ENCODE peak calls at places on chromosomes 7 and 10, in ten cellular contexts. V, I, C, J, H, K, L, A, S and O are unnamed samples.

GRCh38 chr7:1576521-1577253 is 6.9 kb upstream of the PSMG3 start:
- DNase-seq in V (no peak), I (no peak), C (no peak), J (peak; percentile 34), H (no peak), K (no peak), L (no peak), A (peak; percentile 10), S (no peak), O (no peak)

GRCh38 chr7:142030846-142031245 is 35.2 kb downstream of the MGAM start:
- DNase-seq in V (no peak), I (no peak), C (no peak), J (no peak), H (no peak), K (no peak), L (no peak), A (no peak), S (no peak), O (no peak)

GRCh38 chr7:103065666-103066065 is 8.9 kb downstream of the FBXL13 start:
- DNase-seq in V (no peak), I (peak; percentile 19), C (peak; percentile 40), J (no peak), H (peak; percentile 35), K (peak; percentile 29), L (peak; percentile 32), A (peak; percentile 51), S (peak; percentile 58), O (peak; percentile 30)

GRCh38 chr10:98848361-98848760 is 387.3 kb downstream of the HPSE2 start:
- DNase-seq in V (no peak), I (no peak), C (no peak), J (no peak), H (no peak), K (no peak), L (no peak), A (no peak), S (no peak), O (no peak)

GRCh38 chr10:107118866-107119265 is 45.6 kb downstream of the SORCS1 start:
- DNase-seq in V (no peak), I (no peak), C (no peak), J (no peak), H (no peak), K (no peak), L (no peak), A (no peak), S (no peak), O (no peak)

GRCh38 chr7:18445483-18445882 is 50.1 kb upstream of the HDAC9 start:
- DNase-seq in V (no peak), I (no peak), C (no peak), J (no peak), H (no peak), K (no peak), L (no peak), A (no peak), S (no peak), O (no peak)

GRCh38 chr7:136998495-136998894 is 130.0 kb downstream of the CHRM2 start:
- DNase-seq in V (no peak), I (no peak), C (no peak), J (no peak), H (no peak), K (no peak), L (no peak), A (no peak), S (no peak), O (no peak)

GRCh38 chr7:14286036-14286435 is 296.6 kb upstream of the ETV1 start:
- DNase-seq in V (no peak), I (no peak), C (no peak), J (no peak), H (no peak), K (no peak), L (no peak), A (no peak), S (no peak), O (no peak)

GRCh38 chr7:134420509-134421125 is 38.3 kb downstream of the AKR1B1 start:
- DNase-seq in V (peak; percentile 36), I (no peak), C (peak; percentile 78), J (no peak), H (no peak), K (no peak), L (peak; percentile 48), A (no peak), S (no peak), O (no peak)

GRCh38 chr10:88080213-88080612 is 216.8 kb downstream of the PTEN start:
- DNase-seq in V (no peak), I (no peak), C (no peak), J (no peak), H (no peak), K (no peak), L (peak; percentile 54), A (no peak), S (no peak), O (no peak)

GRCh38 chr10:128982179-128982915 is 484.7 kb upstream of the MGMT start:
- DNase-seq in V (no peak), I (no peak), C (no peak), J (no peak), H (no peak), K (no peak), L (no peak), A (no peak), S (no peak), O (no peak)

GRCh38 chr7:158735935-158736334 is 31.3 kb upstream of the NCAPG2 start:
- DNase-seq in V (no peak), I (no peak), C (no peak), J (no peak), H (no peak), K (no peak), L (no peak), A (no peak), S (no peak), O (no peak)

GRCh38 chr7:146090023-146090645 is 26.5 kb upstream of the CNTNAP2 start:
- DNase-seq in V (no peak), I (peak; percentile 31), C (peak; percentile 26), J (no peak), H (no peak), K (no peak), L (peak; percentile 34), A (no peak), S (no peak), O (no peak)

GRCh38 chr7:94565247-94565894 is 55.8 kb downstream of the CASD1 start:
- DNase-seq in V (no peak), I (no peak), C (no peak), J (no peak), H (no peak), K (no peak), L (no peak), A (no peak), S (no peak), O (no peak)

GRCh38 chr7:34067406-34067805 is 162.1 kb downstream of the BMPER start:
- DNase-seq in V (no peak), I (no peak), C (no peak), J (no peak), H (no peak), K (no peak), L (no peak), A (no peak), S (no peak), O (no peak)

GRCh38 chr7:31052504-31052840 is 364 bp downstream of the ADCYAP1R1 start:
- DNase-seq in V (no peak), I (no peak), C (no peak), J (no peak), H (no peak), K (no peak), L (no peak), A (no peak), S (no peak), O (no peak)

GRCh38 chr7:157577796-157578339 is 241.1 kb downstream of the DNAJB6 start:
- DNase-seq in V (no peak), I (no peak), C (no peak), J (no peak), H (no peak), K (no peak), L (no peak), A (no peak), S (no peak), O (no peak)

GRCh38 chr10:80046629-80047441 is 31.6 kb upstream of the TMEM254 start:
- DNase-seq in V (peak; percentile 23), I (peak; percentile 64), C (peak; percentile 81), J (peak; percentile 86), H (peak; percentile 63), K (peak; percentile 51), L (peak; percentile 68), A (peak; percentile 85), S (peak; percentile 84), O (peak; percentile 76)

GRCh38 chr10:43049081-43049551 is 27.8 kb upstream of the RET start:
- DNase-seq in V (no peak), I (no peak), C (no peak), J (no peak), H (no peak), K (no peak), L (no peak), A (no peak), S (peak; percentile 25), O (no peak)

GRCh38 chr7:44310221-44310848 is 15.1 kb downstream of the CAMK2B start:
- DNase-seq in V (no peak), I (no peak), C (no peak), J (no peak), H (no peak), K (no peak), L (no peak), A (peak; percentile 24), S (no peak), O (no peak)

GRCh38 chr7:106031271-106032029 is 68.4 kb downstream of the CDHR3 start:
- DNase-seq in V (no peak), I (no peak), C (peak; percentile 50), J (no peak), H (no peak), K (no peak), L (no peak), A (peak; percentile 30), S (no peak), O (no peak)

GRCh38 chr7:143303733-143304132 is 12.2 kb upstream of the CLCN1 start:
- DNase-seq in V (no peak), I (no peak), C (no peak), J (no peak), H (no peak), K (no peak), L (no peak), A (no peak), S (no peak), O (no peak)

GRCh38 chr7:1649751-1650326 is 20.2 kb upstream of the ELFN1 start:
- DNase-seq in V (no peak), I (no peak), C (no peak), J (no peak), H (no peak), K (no peak), L (no peak), A (peak; percentile 21), S (no peak), O (no peak)

GRCh38 chr10:45509491-45509890 is 135.5 kb downstream of the ALOX5 start:
- DNase-seq in V (no peak), I (no peak), C (no peak), J (no peak), H (no peak), K (no peak), L (no peak), A (no peak), S (no peak), O (no peak)

GRCh38 chr7:31735991-31736982 is 49.3 kb downstream of the PPP1R17 start:
- DNase-seq in V (peak; percentile 69), I (no peak), C (peak; percentile 65), J (no peak), H (no peak), K (no peak), L (peak; percentile 51), A (peak; percentile 42), S (no peak), O (peak; percentile 46)

GRCh38 chr7:50812847-50813475 is 30.3 kb upstream of the GRB10 start:
- DNase-seq in V (no peak), I (no peak), C (peak; percentile 81), J (peak; percentile 83), H (no peak), K (no peak), L (no peak), A (peak; percentile 78), S (peak; percentile 84), O (peak; percentile 90)